ENCODE peak calls at places on chromosomes 5 and 9, in six cellular contexts. D, V, J, O, E and F are unnamed samples.

GRCh38 chr5:42250-42649 is 49.7 kb upstream of the PLEKHG4B start:
- DNase-seq in D (peak), E (no peak), V (peak), J (peak), O (no peak), F (peak)

GRCh38 chr9:88378317-88378716 is 9.9 kb upstream of the SPIN1 start:
- DNase-seq in V (no peak), E (no peak), D (peak), O (peak), J (peak), F (peak)

GRCh38 chr9:13967011-13967410 is 346.9 kb downstream of the NFIB start:
- DNase-seq in E (no peak), J (no peak), D (peak), V (no peak), O (no peak), F (peak)

GRCh38 chr5:52849544-52849943 is 61.8 kb downstream of the ITGA1 start:
- DNase-seq in O (no peak), J (no peak), V (no peak), E (no peak), D (no peak), F (no peak)

GRCh38 chr9:89405832-89406231 is 87.5 kb downstream of the SECISBP2 start:
- DNase-seq in D (no peak), J (no peak), E (no peak), O (no peak), V (no peak), F (no peak)

GRCh38 chr5:172593721-172594120 is 47.3 kb upstream of the NEURL1B start:
- DNase-seq in D (no peak), J (no peak), E (no peak), O (no peak), V (no peak), F (no peak)

GRCh38 chr5:68378204-68378830 is 162.8 kb downstream of the PIK3R1 start:
- DNase-seq in D (no peak), J (no peak), O (no peak), V (no peak), E (no peak), F (no peak)

GRCh38 chr5:138453630-138454029 is 11.6 kb upstream of the EGR1 start:
- DNase-seq in V (no peak), E (no peak), D (no peak), O (no peak), J (no peak), F (no peak)

GRCh38 chr9:78707481-78707977 is 410.6 kb downstream of the PSAT1 start:
- DNase-seq in J (no peak), V (no peak), E (no peak), O (peak), D (peak), F (no peak)

GRCh38 chr5:1488882-1489680 is 34.7 kb downstream of the LPCAT1 start:
- DNase-seq in J (no peak), D (peak), V (no peak), O (peak), E (no peak), F (no peak)

GRCh38 chr5:35920890-35921289 is 17.5 kb downstream of the CAPSL start:
- DNase-seq in O (peak), D (no peak), V (no peak), E (no peak), J (peak), F (peak)

GRCh38 chr5:111742595-111742994 is 14.4 kb downstream of the NREP start:
- DNase-seq in V (no peak), E (no peak), O (peak), D (peak), J (no peak), F (no peak)

GRCh38 chr9:34197756-34198711 is 19.2 kb downstream of the UBAP1 start:
- DNase-seq in J (peak), O (no peak), V (peak), E (no peak), D (no peak), F (peak)

GRCh38 chr9:36144322-36145206 is 8.0 kb downstream of the GLIPR2 start:
- DNase-seq in D (no peak), E (no peak), J (no peak), O (no peak), V (no peak), F (no peak)

GRCh38 chr5:28750236-28750635 is 1711.8 kb upstream of the CDH9 start:
- DNase-seq in V (no peak), O (no peak), J (no peak), D (no peak), E (no peak), F (no peak)

GRCh38 chr5:106269252-106269843 is 1401.4 kb downstream of the EFNA5 start:
- DNase-seq in J (no peak), E (no peak), V (no peak), D (peak), O (peak), F (peak)

GRCh38 chr5:53249529-53249928 is 140.0 kb upstream of the MOCS2 start:
- DNase-seq in O (peak), J (no peak), E (no peak), V (no peak), D (peak), F (no peak)

GRCh38 chr5:7873216-7873615 is 4.3 kb downstream of the MTRR start:
- DNase-seq in O (no peak), J (no peak), E (no peak), D (no peak), V (no peak), F (no peak)

GRCh38 chr9:128636556-128637530 is 19.8 kb downstream of the DYNC2I2 start:
- DNase-seq in O (no peak), V (no peak), D (no peak), J (no peak), E (no peak), F (no peak)
- H3K27ac ChIP-seq in O (no peak), V (peak), D (no peak), J (no peak), E (no peak), F (no peak)

GRCh38 chr5:177455036-177455660 is 8.5 kb downstream of the PRR7 start:
- DNase-seq in J (peak), O (peak), V (peak), D (peak), E (peak), F (peak)
- H4K8ac ChIP-seq in J (no peak), O (peak), V (peak), D (no peak), E (peak), F (no peak)

GRCh38 chr5:20331826-20332225 is 343.8 kb upstream of the CDH18 start:
- DNase-seq in O (no peak), D (no peak), E (no peak), J (no peak), V (no peak), F (no peak)

GRCh38 chr5:20340123-20340522 is 352.1 kb upstream of the CDH18 start:
- DNase-seq in D (no peak), E (no peak), O (no peak), J (no peak), V (no peak), F (no peak)

DNA sequence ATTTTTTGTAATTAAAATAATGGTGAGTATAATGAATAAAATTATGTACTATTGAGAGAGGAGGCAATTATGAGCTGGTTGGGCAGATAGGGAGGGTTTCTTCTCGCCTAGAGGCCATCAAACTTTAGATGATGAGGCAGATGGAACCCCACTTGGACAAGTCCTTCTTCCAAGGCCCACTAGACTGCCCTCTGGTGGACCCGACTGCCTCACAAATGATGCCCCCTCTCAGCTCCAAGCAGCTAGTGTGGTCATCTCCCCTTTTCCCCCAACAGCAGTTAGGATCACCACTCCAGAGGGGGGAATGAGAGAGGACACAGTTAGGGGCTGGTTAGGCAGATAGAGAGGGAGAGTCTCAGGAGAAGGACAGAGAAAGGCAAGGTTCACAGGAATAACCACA is 348.0 kb upstream of the CDH18 start:
- DNase-seq in V (no peak), O (no peak), J (no peak), D (no peak), E (no peak), F (peak)
- H2BK15ac ChIP-seq in V (no peak), O (no peak), J (no peak), D (no peak), E (no peak), F (no peak)

DNA sequence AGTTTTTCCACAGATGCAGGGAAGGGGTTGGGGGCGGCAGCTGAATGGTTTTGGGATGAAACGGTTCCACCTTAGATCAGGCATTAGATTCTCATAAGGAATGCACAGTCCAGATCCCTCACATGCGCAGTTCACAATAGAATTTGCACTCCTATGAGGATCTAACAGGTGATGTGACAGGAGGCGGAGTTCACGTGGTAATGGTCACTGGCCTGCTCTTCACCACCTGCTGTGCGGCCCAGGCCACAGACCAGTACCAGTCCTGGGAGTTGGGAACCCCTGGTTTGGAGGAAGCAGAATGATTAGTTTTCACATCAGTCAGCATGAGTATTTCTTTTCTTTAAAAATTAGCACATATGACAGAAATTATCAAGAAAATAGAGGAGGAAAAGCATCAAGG is 26.3 kb downstream of the ANP32B start:
- DNase-seq in E (no peak), J (no peak), V (no peak), D (no peak), O (no peak), F (no peak)
- H3K27ac ChIP-seq in E (no peak), J (no peak), V (no peak), D (no peak), O (no peak), F (no peak)